ENCODE peak calls at places on chromosomes 12 and 14, in nine cellular contexts. N, C, S, L, A, B, D, O and V are unnamed samples.

GRCh38 chr14:87049886-87050820 is 942.8 kb downstream of the GALC start:
- DNase-seq in N (peak), C (peak), S (peak), L (no peak), A (no peak), B (peak), D (peak), O (no peak), V (no peak)

GRCh38 chr14:58356268-58356667 is 39.5 kb upstream of the TOMM20L start:
- DNase-seq in N (no peak), C (no peak), S (no peak), L (no peak), A (no peak), B (no peak), D (no peak), O (no peak), V (no peak)

GRCh38 chr14:59852350-59852749 is 18.2 kb downstream of the RTN1 start:
- DNase-seq in N (no peak), C (no peak), S (no peak), L (no peak), A (no peak), B (peak), D (no peak), O (no peak), V (no peak)

GRCh38 chr12:107468976-107469375 is 216.6 kb upstream of the PWP1 start:
- DNase-seq in N (no peak), C (no peak), S (no peak), L (no peak), A (no peak), B (no peak), D (no peak), O (no peak), V (no peak)

GRCh38 chr12:68334136-68334535 is 2.0 kb upstream of the MDM1 start:
- DNase-seq in N (no peak), C (no peak), S (no peak), L (no peak), A (no peak), B (no peak), D (no peak), O (no peak), V (no peak)

GRCh38 chr12:13247596-13247995 is 51.1 kb downstream of the EMP1 start:
- DNase-seq in N (no peak), C (no peak), S (no peak), L (no peak), A (no peak), B (no peak), D (no peak), O (no peak), V (no peak)

GRCh38 chr12:15662303-15662980 is 126.7 kb downstream of the EPS8 start:
- DNase-seq in N (no peak), C (peak), S (no peak), L (no peak), A (no peak), B (peak), D (no peak), O (no peak), V (peak)

GRCh38 chr12:104733717-104734175 is 224.3 kb downstream of the SLC41A2 start:
- DNase-seq in N (no peak), C (no peak), S (no peak), L (no peak), A (no peak), B (peak), D (peak), O (no peak), V (no peak)

GRCh38 chr14:19851365-19851764 is 23.6 kb upstream of the OR4K2 start:
- DNase-seq in N (no peak), C (no peak), S (no peak), L (no peak), A (no peak), B (peak), D (no peak), O (no peak), V (no peak)

GRCh38 chr12:26122681-26123481 is 2.0 kb downstream of the BHLHE41 start:
- DNase-seq in N (peak), C (peak), S (peak), L (peak), A (no peak), B (peak), D (peak), O (peak), V (no peak)

GRCh38 chr14:69014829-69015259 is 35.7 kb upstream of the ACTN1 start:
- DNase-seq in N (no peak), C (no peak), S (no peak), L (no peak), A (no peak), B (no peak), D (no peak), O (no peak), V (no peak)

GRCh38 chr12:54587315-54587821 is 1.1 kb downstream of the PPP1R1A start:
- DNase-seq in N (no peak), C (no peak), S (peak), L (peak), A (no peak), B (no peak), D (no peak), O (no peak), V (no peak)

GRCh38 chr12:112676526-112676925 is 115.0 kb upstream of the RPH3A start:
- DNase-seq in N (no peak), C (no peak), S (peak), L (no peak), A (no peak), B (no peak), D (no peak), O (no peak), V (no peak)

GRCh38 chr12:109557809-109558208 is 15.5 kb downstream of the MMAB start:
- DNase-seq in N (no peak), C (no peak), S (no peak), L (no peak), A (no peak), B (no peak), D (no peak), O (no peak), V (no peak)

GRCh38 chr12:12441051-12441807 is 84.4 kb downstream of the BORCS5 start:
- DNase-seq in N (no peak), C (no peak), S (no peak), L (no peak), A (no peak), B (no peak), D (no peak), O (no peak), V (no peak)

GRCh38 chr12:68792952-68793351 is 15.0 kb upstream of the MDM2 start:
- DNase-seq in N (no peak), C (peak), S (no peak), L (no peak), A (no peak), B (peak), D (peak), O (no peak), V (no peak)

GRCh38 chr12:117671734-117672133 is 297.1 kb downstream of the KSR2 start:
- DNase-seq in N (no peak), C (no peak), S (peak), L (peak), A (no peak), B (peak), D (peak), O (no peak), V (no peak)

GRCh38 chr12:62158416-62159360 is 101.5 kb upstream of the USP15 start:
- DNase-seq in N (no peak), C (no peak), S (no peak), L (no peak), A (no peak), B (no peak), D (no peak), O (no peak), V (no peak)

GRCh38 chr12:99960312-99960711 is 24.4 kb downstream of the ANKS1B start:
- DNase-seq in N (no peak), C (peak), S (no peak), L (no peak), A (no peak), B (peak), D (peak), O (no peak), V (no peak)

GRCh38 chr14:97010491-97011160 is 213.4 kb downstream of the VRK1 start:
- DNase-seq in N (no peak), C (no peak), S (no peak), L (no peak), A (no peak), B (no peak), D (no peak), O (no peak), V (no peak)

GRCh38 chr12:71243375-71243774 is 85.6 kb upstream of the TSPAN8 start:
- DNase-seq in N (no peak), C (peak), S (peak), L (no peak), A (no peak), B (no peak), D (no peak), O (no peak), V (no peak)

GRCh38 chr14:35292770-35293561 is 784 bp downstream of the PSMA6 start:
- DNase-seq in N (no peak), C (no peak), S (no peak), L (no peak), A (no peak), B (no peak), D (no peak), O (no peak), V (no peak)

GRCh38 chr14:35295845-35296161 is 3.6 kb downstream of the PSMA6 start:
- DNase-seq in N (no peak), C (no peak), S (peak), L (no peak), A (no peak), B (no peak), D (no peak), O (no peak), V (no peak)

GRCh38 chr14:35296505-35296904 is 4.3 kb downstream of the PSMA6 start:
- DNase-seq in N (no peak), C (no peak), S (no peak), L (no peak), A (no peak), B (peak), D (no peak), O (no peak), V (no peak)

GRCh38 chr14:35289623-35290022 is 2.6 kb upstream of the PSMA6 start:
- DNase-seq in N (no peak), C (no peak), S (no peak), L (no peak), A (no peak), B (no peak), D (no peak), O (no peak), V (no peak)

GRCh38 chr14:35292051-35292769 is at the start of gene PSMA6:
- DNase-seq in N (peak), C (peak), S (peak), L (peak), A (peak), B (peak), D (peak), O (peak), V (peak)
- TF ChIP-seq CTCF in N (no peak), C (no peak), S (no peak), L (no peak), A (no peak), B (no peak), D (no peak), O (peak), V (no peak)

GRCh38 chr12:77932216-77932615 is 101.5 kb downstream of the NAV3 start:
- DNase-seq in N (no peak), C (no peak), S (no peak), L (no peak), A (no peak), B (no peak), D (no peak), O (no peak), V (no peak)
- TF ChIP-seq CTCF in N (no peak), C (peak), S (peak), L (no peak), A (no peak), B (no peak), D (no peak), O (no peak), V (peak)

GRCh38 chr12:14454098-14454907 is 88.8 kb downstream of the ATF7IP start:
- DNase-seq in N (no peak), C (peak), S (peak), L (no peak), A (no peak), B (peak), D (peak), O (no peak), V (no peak)
- TF ChIP-seq CTCF in N (no peak), C (peak), S (peak), L (peak), A (no peak), B (peak), D (peak), O (peak), V (peak)

DNA sequence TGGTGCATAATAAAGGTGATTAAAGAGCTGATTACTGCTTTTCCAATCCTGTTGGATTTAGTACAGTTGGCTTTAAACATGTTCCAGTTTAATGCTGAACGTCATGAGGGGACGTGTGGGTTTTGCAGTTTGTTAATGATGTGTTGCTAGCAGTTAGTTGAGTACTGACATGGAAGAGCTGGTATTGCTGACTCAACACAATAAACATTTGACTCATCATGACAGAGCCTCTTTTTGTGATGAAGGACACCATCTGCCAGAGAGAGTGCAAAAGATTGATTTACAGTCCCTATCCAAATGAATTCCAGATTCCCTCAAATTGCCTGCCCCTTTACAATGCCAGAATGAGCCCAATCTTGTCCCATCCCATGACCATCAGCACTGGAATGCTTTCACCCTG is 346.2 kb upstream of the PRICKLE1 start:
- DNase-seq in N (no peak), C (no peak), S (no peak), L (no peak), A (no peak), B (peak), D (no peak), O (no peak), V (no peak)
- TF ChIP-seq CTCF in N (no peak), C (no peak), S (no peak), L (no peak), A (no peak), B (no peak), D (no peak), O (no peak), V (no peak)

DNA sequence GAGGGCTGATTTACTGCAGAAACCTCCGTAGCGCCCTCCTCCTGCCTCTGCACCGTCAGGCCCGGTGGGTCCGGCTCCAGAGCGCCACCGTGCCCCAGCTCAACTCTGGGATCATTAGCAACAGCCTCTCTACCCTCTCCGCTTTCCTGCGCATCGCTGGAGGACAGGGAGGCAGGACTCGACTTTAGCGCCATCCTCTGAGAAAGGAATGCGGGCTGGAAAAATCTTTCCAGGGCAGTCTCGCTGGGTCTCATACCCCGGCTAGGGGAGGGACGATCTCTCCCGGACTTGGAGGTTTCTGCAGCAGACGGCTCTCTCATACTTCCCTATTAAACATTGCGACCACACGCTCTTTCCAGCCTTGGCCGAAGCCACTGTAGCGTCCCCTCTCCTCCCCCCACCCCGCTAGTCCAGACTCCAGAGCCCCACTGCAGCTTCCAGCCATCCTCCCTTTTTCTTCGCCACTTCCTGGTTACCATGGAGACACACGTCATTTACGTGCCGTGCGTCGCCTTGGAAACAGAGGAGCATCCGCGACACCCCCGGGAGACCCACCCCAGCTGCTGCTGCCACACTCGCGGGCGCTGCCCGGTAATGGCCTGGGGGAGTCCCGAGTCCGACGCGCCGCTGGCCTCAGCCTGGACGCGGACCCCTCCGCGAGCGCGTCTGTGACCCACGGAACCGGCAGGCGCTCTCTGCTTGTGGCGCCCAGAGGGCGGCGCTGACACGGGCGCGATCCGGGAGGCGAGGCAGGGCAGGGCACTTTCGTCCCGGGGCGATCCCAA is at the start of gene CCDC184:
- DNase-seq in N (peak), C (peak), S (peak), L (peak), A (peak), B (no peak), D (peak), O (peak), V (no peak)
- TF ChIP-seq CTCF in N (no peak), C (peak), S (peak), L (peak), A (no peak), B (no peak), D (no peak), O (peak), V (peak)